ENCODE peak calls at places on chromosome 6, in nine cellular contexts. One of them, this sample, is unnamed.

GRCh38 chr6:34414999-34415858 is 10.6 kb downstream of the RPS10 start:
- DNase-seq in fibroblast of pulmonary artery: peak; percentile 88
- DNase-seq in putamen: peak; percentile 84
- DNase-seq in activated naive CD8-positive, alpha-beta T cell treated with anti-CD3 and anti-CD28 coated beads, Interleukin-2, amount 50 U/mL, for 16 hours: no peak
- DNase-seq in T1000: no peak
- DNase-seq in stimulated activated CD4-positive, alpha-beta T cell treated with anti-CD3 and anti-CD28 coated beads, Interleukin-12 subunit alpha, Interleukin-12 subunit beta, amount 100 ng/mL, for 4 hours: no peak
- DNase-seq in GM13977: peak; percentile 40
- DNase-seq in T-cell: peak; percentile 23
- DNase-seq in stimulated activated CD8-positive, alpha-beta memory T cell treated with anti-CD3 and anti-CD28 coated beads, Interleukin-15, amount 100 ng/mL, for 24 hours: no peak
- DNase-seq in this sample: no peak

GRCh38 chr6:30350519-30350918 is 5.6 kb downstream of the RPP21 start:
- DNase-seq in putamen: no peak
- DNase-seq in T1000: no peak
- DNase-seq in stimulated activated CD8-positive, alpha-beta memory T cell treated with anti-CD3 and anti-CD28 coated beads, Interleukin-15, amount 100 ng/mL, for 24 hours: no peak
- DNase-seq in T-cell: no peak
- DNase-seq in activated naive CD8-positive, alpha-beta T cell treated with anti-CD3 and anti-CD28 coated beads, Interleukin-2, amount 50 U/mL, for 16 hours: no peak
- DNase-seq in fibroblast of pulmonary artery: no peak
- DNase-seq in stimulated activated CD4-positive, alpha-beta T cell treated with anti-CD3 and anti-CD28 coated beads, Interleukin-12 subunit alpha, Interleukin-12 subunit beta, amount 100 ng/mL, for 4 hours: no peak
- DNase-seq in GM13977: no peak
- DNase-seq in this sample: no peak

GRCh38 chr6:100370265-100370664 is 94.5 kb downstream of the SIM1 start:
- DNase-seq in GM13977: no peak
- DNase-seq in T1000: no peak
- DNase-seq in putamen: no peak
- DNase-seq in activated naive CD8-positive, alpha-beta T cell treated with anti-CD3 and anti-CD28 coated beads, Interleukin-2, amount 50 U/mL, for 16 hours: no peak
- DNase-seq in stimulated activated CD4-positive, alpha-beta T cell treated with anti-CD3 and anti-CD28 coated beads, Interleukin-12 subunit alpha, Interleukin-12 subunit beta, amount 100 ng/mL, for 4 hours: no peak
- DNase-seq in fibroblast of pulmonary artery: no peak
- DNase-seq in T-cell: no peak
- DNase-seq in stimulated activated CD8-positive, alpha-beta memory T cell treated with anti-CD3 and anti-CD28 coated beads, Interleukin-15, amount 100 ng/mL, for 24 hours: no peak
- DNase-seq in this sample: no peak

GRCh38 chr6:158941246-158941645 is 58.8 kb downstream of the RSPH3 start:
- DNase-seq in T1000: no peak
- DNase-seq in stimulated activated CD8-positive, alpha-beta memory T cell treated with anti-CD3 and anti-CD28 coated beads, Interleukin-15, amount 100 ng/mL, for 24 hours: no peak
- DNase-seq in GM13977: no peak
- DNase-seq in T-cell: no peak
- DNase-seq in fibroblast of pulmonary artery: no peak
- DNase-seq in stimulated activated CD4-positive, alpha-beta T cell treated with anti-CD3 and anti-CD28 coated beads, Interleukin-12 subunit alpha, Interleukin-12 subunit beta, amount 100 ng/mL, for 4 hours: no peak
- DNase-seq in putamen: no peak
- DNase-seq in activated naive CD8-positive, alpha-beta T cell treated with anti-CD3 and anti-CD28 coated beads, Interleukin-2, amount 50 U/mL, for 16 hours: no peak
- DNase-seq in this sample: no peak

GRCh38 chr6:169240591-169241390 is 12.9 kb downstream of the THBS2 start:
- DNase-seq in stimulated activated CD4-positive, alpha-beta T cell treated with anti-CD3 and anti-CD28 coated beads, Interleukin-12 subunit alpha, Interleukin-12 subunit beta, amount 100 ng/mL, for 4 hours: no peak
- DNase-seq in T1000: no peak
- DNase-seq in putamen: no peak
- DNase-seq in GM13977: no peak
- DNase-seq in stimulated activated CD8-positive, alpha-beta memory T cell treated with anti-CD3 and anti-CD28 coated beads, Interleukin-15, amount 100 ng/mL, for 24 hours: no peak
- DNase-seq in activated naive CD8-positive, alpha-beta T cell treated with anti-CD3 and anti-CD28 coated beads, Interleukin-2, amount 50 U/mL, for 16 hours: no peak
- DNase-seq in T-cell: no peak
- DNase-seq in fibroblast of pulmonary artery: no peak
- DNase-seq in this sample: no peak

GRCh38 chr6:20092071-20092566 is 120.2 kb downstream of the MBOAT1 start:
- DNase-seq in stimulated activated CD4-positive, alpha-beta T cell treated with anti-CD3 and anti-CD28 coated beads, Interleukin-12 subunit alpha, Interleukin-12 subunit beta, amount 100 ng/mL, for 4 hours: no peak
- DNase-seq in activated naive CD8-positive, alpha-beta T cell treated with anti-CD3 and anti-CD28 coated beads, Interleukin-2, amount 50 U/mL, for 16 hours: no peak
- DNase-seq in T-cell: no peak
- DNase-seq in T1000: no peak
- DNase-seq in stimulated activated CD8-positive, alpha-beta memory T cell treated with anti-CD3 and anti-CD28 coated beads, Interleukin-15, amount 100 ng/mL, for 24 hours: no peak
- DNase-seq in fibroblast of pulmonary artery: peak; percentile 73
- DNase-seq in GM13977: no peak
- DNase-seq in putamen: peak; percentile 36
- DNase-seq in this sample: no peak

GRCh38 chr6:100099189-100100074 is 105.4 kb upstream of the MCHR2 start:
- DNase-seq in GM13977: peak; percentile 14
- DNase-seq in stimulated activated CD8-positive, alpha-beta memory T cell treated with anti-CD3 and anti-CD28 coated beads, Interleukin-15, amount 100 ng/mL, for 24 hours: no peak
- DNase-seq in T-cell: no peak
- DNase-seq in T1000: no peak
- DNase-seq in fibroblast of pulmonary artery: peak; percentile 48
- DNase-seq in activated naive CD8-positive, alpha-beta T cell treated with anti-CD3 and anti-CD28 coated beads, Interleukin-2, amount 50 U/mL, for 16 hours: no peak
- DNase-seq in putamen: peak; percentile 14
- DNase-seq in stimulated activated CD4-positive, alpha-beta T cell treated with anti-CD3 and anti-CD28 coated beads, Interleukin-12 subunit alpha, Interleukin-12 subunit beta, amount 100 ng/mL, for 4 hours: no peak
- DNase-seq in this sample: no peak

GRCh38 chr6:123925360-123925759 is 121.7 kb downstream of the NKAIN2 start:
- DNase-seq in GM13977: peak; percentile 13
- DNase-seq in putamen: no peak
- DNase-seq in T-cell: no peak
- DNase-seq in activated naive CD8-positive, alpha-beta T cell treated with anti-CD3 and anti-CD28 coated beads, Interleukin-2, amount 50 U/mL, for 16 hours: no peak
- DNase-seq in stimulated activated CD8-positive, alpha-beta memory T cell treated with anti-CD3 and anti-CD28 coated beads, Interleukin-15, amount 100 ng/mL, for 24 hours: no peak
- DNase-seq in stimulated activated CD4-positive, alpha-beta T cell treated with anti-CD3 and anti-CD28 coated beads, Interleukin-12 subunit alpha, Interleukin-12 subunit beta, amount 100 ng/mL, for 4 hours: no peak
- DNase-seq in T1000: no peak
- DNase-seq in fibroblast of pulmonary artery: no peak
- DNase-seq in this sample: no peak

GRCh38 chr6:87755697-87756671 is 54.0 kb upstream of the AKIRIN2 start:
- DNase-seq in stimulated activated CD8-positive, alpha-beta memory T cell treated with anti-CD3 and anti-CD28 coated beads, Interleukin-15, amount 100 ng/mL, for 24 hours: no peak
- DNase-seq in stimulated activated CD4-positive, alpha-beta T cell treated with anti-CD3 and anti-CD28 coated beads, Interleukin-12 subunit alpha, Interleukin-12 subunit beta, amount 100 ng/mL, for 4 hours: no peak
- DNase-seq in T1000: no peak
- DNase-seq in activated naive CD8-positive, alpha-beta T cell treated with anti-CD3 and anti-CD28 coated beads, Interleukin-2, amount 50 U/mL, for 16 hours: no peak
- DNase-seq in GM13977: peak; percentile 31
- DNase-seq in fibroblast of pulmonary artery: peak; percentile 25
- DNase-seq in T-cell: no peak
- DNase-seq in putamen: no peak
- DNase-seq in this sample: no peak

GRCh38 chr6:145025488-145025887 is 709.8 kb downstream of the EPM2A start:
- DNase-seq in stimulated activated CD8-positive, alpha-beta memory T cell treated with anti-CD3 and anti-CD28 coated beads, Interleukin-15, amount 100 ng/mL, for 24 hours: no peak
- DNase-seq in activated naive CD8-positive, alpha-beta T cell treated with anti-CD3 and anti-CD28 coated beads, Interleukin-2, amount 50 U/mL, for 16 hours: no peak
- DNase-seq in fibroblast of pulmonary artery: no peak
- DNase-seq in T-cell: no peak
- DNase-seq in stimulated activated CD4-positive, alpha-beta T cell treated with anti-CD3 and anti-CD28 coated beads, Interleukin-12 subunit alpha, Interleukin-12 subunit beta, amount 100 ng/mL, for 4 hours: no peak
- DNase-seq in putamen: no peak
- DNase-seq in GM13977: no peak
- DNase-seq in T1000: no peak
- DNase-seq in this sample: no peak

GRCh38 chr6:116287668-116288282 is 8.0 kb upstream of the TSPYL1 start:
- DNase-seq in putamen: peak; percentile 47
- DNase-seq in stimulated activated CD4-positive, alpha-beta T cell treated with anti-CD3 and anti-CD28 coated beads, Interleukin-12 subunit alpha, Interleukin-12 subunit beta, amount 100 ng/mL, for 4 hours: no peak
- DNase-seq in activated naive CD8-positive, alpha-beta T cell treated with anti-CD3 and anti-CD28 coated beads, Interleukin-2, amount 50 U/mL, for 16 hours: no peak
- DNase-seq in GM13977: no peak
- DNase-seq in T1000: no peak
- DNase-seq in stimulated activated CD8-positive, alpha-beta memory T cell treated with anti-CD3 and anti-CD28 coated beads, Interleukin-15, amount 100 ng/mL, for 24 hours: no peak
- DNase-seq in fibroblast of pulmonary artery: peak; percentile 78
- DNase-seq in T-cell: no peak
- DNase-seq in this sample: no peak

GRCh38 chr6:17665132-17665531 is 41.6 kb downstream of the NUP153 start:
- DNase-seq in putamen: no peak
- DNase-seq in activated naive CD8-positive, alpha-beta T cell treated with anti-CD3 and anti-CD28 coated beads, Interleukin-2, amount 50 U/mL, for 16 hours: no peak
- DNase-seq in stimulated activated CD8-positive, alpha-beta memory T cell treated with anti-CD3 and anti-CD28 coated beads, Interleukin-15, amount 100 ng/mL, for 24 hours: no peak
- DNase-seq in stimulated activated CD4-positive, alpha-beta T cell treated with anti-CD3 and anti-CD28 coated beads, Interleukin-12 subunit alpha, Interleukin-12 subunit beta, amount 100 ng/mL, for 4 hours: no peak
- DNase-seq in T1000: no peak
- DNase-seq in fibroblast of pulmonary artery: no peak
- DNase-seq in T-cell: no peak
- DNase-seq in GM13977: no peak
- DNase-seq in this sample: no peak

GRCh38 chr6:150090328-150090727 is 21.4 kb upstream of the ULBP3 start:
- DNase-seq in activated naive CD8-positive, alpha-beta T cell treated with anti-CD3 and anti-CD28 coated beads, Interleukin-2, amount 50 U/mL, for 16 hours: no peak
- DNase-seq in putamen: no peak
- DNase-seq in stimulated activated CD4-positive, alpha-beta T cell treated with anti-CD3 and anti-CD28 coated beads, Interleukin-12 subunit alpha, Interleukin-12 subunit beta, amount 100 ng/mL, for 4 hours: no peak
- DNase-seq in GM13977: no peak
- DNase-seq in fibroblast of pulmonary artery: no peak
- DNase-seq in stimulated activated CD8-positive, alpha-beta memory T cell treated with anti-CD3 and anti-CD28 coated beads, Interleukin-15, amount 100 ng/mL, for 24 hours: no peak
- DNase-seq in T-cell: no peak
- DNase-seq in T1000: no peak
- DNase-seq in this sample: no peak

GRCh38 chr6:20058912-20059311 is 153.4 kb downstream of the MBOAT1 start:
- DNase-seq in GM13977: no peak
- DNase-seq in T-cell: no peak
- DNase-seq in fibroblast of pulmonary artery: no peak
- DNase-seq in putamen: no peak
- DNase-seq in stimulated activated CD8-positive, alpha-beta memory T cell treated with anti-CD3 and anti-CD28 coated beads, Interleukin-15, amount 100 ng/mL, for 24 hours: no peak
- DNase-seq in T1000: no peak
- DNase-seq in activated naive CD8-positive, alpha-beta T cell treated with anti-CD3 and anti-CD28 coated beads, Interleukin-2, amount 50 U/mL, for 16 hours: no peak
- DNase-seq in stimulated activated CD4-positive, alpha-beta T cell treated with anti-CD3 and anti-CD28 coated beads, Interleukin-12 subunit alpha, Interleukin-12 subunit beta, amount 100 ng/mL, for 4 hours: no peak
- DNase-seq in this sample: no peak

GRCh38 chr6:31180500-31180899 is 10.0 kb upstream of the POU5F1 start:
- DNase-seq in stimulated activated CD8-positive, alpha-beta memory T cell treated with anti-CD3 and anti-CD28 coated beads, Interleukin-15, amount 100 ng/mL, for 24 hours: no peak
- DNase-seq in fibroblast of pulmonary artery: peak; percentile 86
- DNase-seq in GM13977: peak; percentile 11
- DNase-seq in T-cell: peak; percentile 40
- DNase-seq in activated naive CD8-positive, alpha-beta T cell treated with anti-CD3 and anti-CD28 coated beads, Interleukin-2, amount 50 U/mL, for 16 hours: peak; percentile 54
- DNase-seq in stimulated activated CD4-positive, alpha-beta T cell treated with anti-CD3 and anti-CD28 coated beads, Interleukin-12 subunit alpha, Interleukin-12 subunit beta, amount 100 ng/mL, for 4 hours: no peak
- DNase-seq in putamen: no peak
- DNase-seq in T1000: no peak
- DNase-seq in this sample: no peak

GRCh38 chr6:30548375-30548774 is 7.9 kb downstream of the GNL1 start:
- DNase-seq in activated naive CD8-positive, alpha-beta T cell treated with anti-CD3 and anti-CD28 coated beads, Interleukin-2, amount 50 U/mL, for 16 hours: no peak
- DNase-seq in T1000: peak; percentile 21
- DNase-seq in T-cell: no peak
- DNase-seq in fibroblast of pulmonary artery: peak; percentile 7
- DNase-seq in stimulated activated CD8-positive, alpha-beta memory T cell treated with anti-CD3 and anti-CD28 coated beads, Interleukin-15, amount 100 ng/mL, for 24 hours: no peak
- DNase-seq in stimulated activated CD4-positive, alpha-beta T cell treated with anti-CD3 and anti-CD28 coated beads, Interleukin-12 subunit alpha, Interleukin-12 subunit beta, amount 100 ng/mL, for 4 hours: no peak
- DNase-seq in GM13977: no peak
- DNase-seq in putamen: no peak
- DNase-seq in this sample: no peak

This sample was measured in GM12891.